ENCODE peak calls at places on chromosomes 2 and 18, in four cellular contexts. One of them, this sample, is unnamed.

GRCh38 chr18:40415224-40415791 is 1539.7 kb upstream of the PIK3C3 start:
- DNase-seq in occipital lobe: no peak
- DNase-seq in GM19239: no peak
- DNase-seq in EH: no peak
- DNase-seq in this sample: no peak

GRCh38 chr2:28810384-28811285 is at the start of gene SPDYA:
- DNase-seq in occipital lobe: peak; percentile 39
- DNase-seq in GM19239: peak; percentile 65
- DNase-seq in EH: peak; percentile 75
- DNase-seq in this sample: peak; percentile 65

GRCh38 chr2:234162876-234163275 is 112.4 kb downstream of the SPP2 start:
- DNase-seq in occipital lobe: no peak
- DNase-seq in GM19239: no peak
- DNase-seq in EH: no peak
- DNase-seq in this sample: no peak

GRCh38 chr18:75075429-75075841 is 133.5 kb downstream of the PTGR3 start:
- DNase-seq in occipital lobe: no peak
- DNase-seq in GM19239: no peak
- DNase-seq in EH: no peak
- DNase-seq in this sample: no peak

GRCh38 chr2:211674715-211675114 is 863.9 kb downstream of the ERBB4 start:
- DNase-seq in occipital lobe: no peak
- DNase-seq in GM19239: no peak
- DNase-seq in EH: no peak
- DNase-seq in this sample: no peak

GRCh38 chr18:63161728-63162195 is 157.8 kb downstream of the BCL2 start:
- DNase-seq in occipital lobe: peak; percentile 71
- DNase-seq in GM19239: no peak
- DNase-seq in EH: peak; percentile 86
- DNase-seq in this sample: peak; percentile 91

GRCh38 chr2:160666019-160666676 is 172.5 kb upstream of the RBMS1 start:
- DNase-seq in occipital lobe: no peak
- DNase-seq in GM19239: no peak
- DNase-seq in EH: peak; percentile 98
- DNase-seq in this sample: peak; percentile 96

GRCh38 chr2:101327863-101328394 is 19.4 kb upstream of the RNF149 start:
- DNase-seq in occipital lobe: no peak
- DNase-seq in GM19239: no peak
- DNase-seq in EH: no peak
- DNase-seq in this sample: no peak

GRCh38 chr2:159265171-159265576 is 21.3 kb downstream of the WDSUB1 start:
- DNase-seq in occipital lobe: no peak
- DNase-seq in GM19239: no peak
- DNase-seq in EH: peak; percentile 51
- DNase-seq in this sample: no peak

GRCh38 chr2:241598487-241598886 is 38.5 kb downstream of the THAP4 start:
- DNase-seq in occipital lobe: no peak
- DNase-seq in GM19239: no peak
- DNase-seq in EH: no peak
- DNase-seq in this sample: no peak

GRCh38 chr2:211836409-211836808 is 702.2 kb downstream of the ERBB4 start:
- DNase-seq in occipital lobe: no peak
- DNase-seq in GM19239: no peak
- DNase-seq in EH: no peak
- DNase-seq in this sample: no peak

GRCh38 chr2:150376627-150377335 is 110.7 kb downstream of the RND3 start:
- DNase-seq in occipital lobe: no peak
- DNase-seq in GM19239: no peak
- DNase-seq in EH: peak; percentile 35
- DNase-seq in this sample: no peak

GRCh38 chr2:174195253-174195652 is 53.1 kb downstream of the OLA1 start:
- DNase-seq in occipital lobe: no peak
- DNase-seq in GM19239: no peak
- DNase-seq in EH: peak; percentile 39
- DNase-seq in this sample: no peak

GRCh38 chr2:158936978-158937377 is 31.5 kb upstream of the TANC1 start:
- DNase-seq in occipital lobe: no peak
- DNase-seq in GM19239: no peak
- DNase-seq in EH: peak; percentile 83
- DNase-seq in this sample: no peak

GRCh38 chr2:75594599-75594998 is 33.9 kb upstream of the EVA1A start:
- DNase-seq in occipital lobe: no peak
- DNase-seq in GM19239: no peak
- DNase-seq in EH: no peak
- DNase-seq in this sample: no peak

GRCh38 chr2:166057363-166058169 is 70.3 kb downstream of the SCN1A start:
- DNase-seq in occipital lobe: no peak
- DNase-seq in GM19239: no peak
- DNase-seq in EH: peak; percentile 37
- DNase-seq in this sample: no peak